ENCODE peak calls at places on chromosomes 4 and X, in seven cellular contexts. One of them, this sample, is unnamed.

GRCh38 chr4:157076578-157076947 is 613 bp downstream of the GLRB start:
- DNase-seq in activated naive CD4-positive, alpha-beta T cell treated with anti-CD3 and anti-CD28 coated beads, Interleukin-2, amount 50 U/mL, for 16 hours: no peak
- DNase-seq in naive thymus-derived CD8-positive, alpha-beta T cell: no peak
- DNase-seq in CD4-positive, CD25-positive, alpha-beta regulatory T cell: no peak
- DNase-seq in effector CD4-positive, alpha-beta T cell: no peak
- DNase-seq in T follicular helper cell: no peak
- DNase-seq in activated CD8-positive, alpha-beta memory T cell treated with anti-CD3 and anti-CD28 coated beads for 48 hours: no peak
- DNase-seq in this sample: no peak

GRCh38 chr4:8548731-8549351 is 31.4 kb upstream of the GPR78 start:
- DNase-seq in activated naive CD4-positive, alpha-beta T cell treated with anti-CD3 and anti-CD28 coated beads, Interleukin-2, amount 50 U/mL, for 16 hours: no peak
- DNase-seq in naive thymus-derived CD8-positive, alpha-beta T cell: no peak
- DNase-seq in CD4-positive, CD25-positive, alpha-beta regulatory T cell: no peak
- DNase-seq in effector CD4-positive, alpha-beta T cell: no peak
- DNase-seq in T follicular helper cell: no peak
- DNase-seq in activated CD8-positive, alpha-beta memory T cell treated with anti-CD3 and anti-CD28 coated beads for 48 hours: no peak
- DNase-seq in this sample: no peak

GRCh38 chrX:122238801-122239200 is 945.3 kb upstream of the GRIA3 start:
- DNase-seq in activated naive CD4-positive, alpha-beta T cell treated with anti-CD3 and anti-CD28 coated beads, Interleukin-2, amount 50 U/mL, for 16 hours: no peak
- DNase-seq in naive thymus-derived CD8-positive, alpha-beta T cell: no peak
- DNase-seq in CD4-positive, CD25-positive, alpha-beta regulatory T cell: no peak
- DNase-seq in effector CD4-positive, alpha-beta T cell: no peak
- DNase-seq in T follicular helper cell: no peak
- DNase-seq in activated CD8-positive, alpha-beta memory T cell treated with anti-CD3 and anti-CD28 coated beads for 48 hours: no peak
- DNase-seq in this sample: no peak

GRCh38 chrX:55778322-55778721 is 60.8 kb downstream of the RRAGB start:
- DNase-seq in activated naive CD4-positive, alpha-beta T cell treated with anti-CD3 and anti-CD28 coated beads, Interleukin-2, amount 50 U/mL, for 16 hours: no peak
- DNase-seq in naive thymus-derived CD8-positive, alpha-beta T cell: no peak
- DNase-seq in CD4-positive, CD25-positive, alpha-beta regulatory T cell: no peak
- DNase-seq in effector CD4-positive, alpha-beta T cell: no peak
- DNase-seq in T follicular helper cell: no peak
- DNase-seq in activated CD8-positive, alpha-beta memory T cell treated with anti-CD3 and anti-CD28 coated beads for 48 hours: no peak
- DNase-seq in this sample: no peak

GRCh38 chr4:126530996-126531585 is 1101.7 kb upstream of the INTU start:
- DNase-seq in activated naive CD4-positive, alpha-beta T cell treated with anti-CD3 and anti-CD28 coated beads, Interleukin-2, amount 50 U/mL, for 16 hours: no peak
- DNase-seq in naive thymus-derived CD8-positive, alpha-beta T cell: no peak
- DNase-seq in CD4-positive, CD25-positive, alpha-beta regulatory T cell: no peak
- DNase-seq in effector CD4-positive, alpha-beta T cell: no peak
- DNase-seq in T follicular helper cell: no peak
- DNase-seq in activated CD8-positive, alpha-beta memory T cell treated with anti-CD3 and anti-CD28 coated beads for 48 hours: no peak
- DNase-seq in this sample: no peak

GRCh38 chr4:128858875-128859696 is 49.6 kb downstream of the JADE1 start:
- DNase-seq in activated naive CD4-positive, alpha-beta T cell treated with anti-CD3 and anti-CD28 coated beads, Interleukin-2, amount 50 U/mL, for 16 hours: no peak
- DNase-seq in naive thymus-derived CD8-positive, alpha-beta T cell: no peak
- DNase-seq in CD4-positive, CD25-positive, alpha-beta regulatory T cell: no peak
- DNase-seq in effector CD4-positive, alpha-beta T cell: no peak
- DNase-seq in T follicular helper cell: no peak
- DNase-seq in activated CD8-positive, alpha-beta memory T cell treated with anti-CD3 and anti-CD28 coated beads for 48 hours: no peak
- DNase-seq in this sample: no peak

GRCh38 chrX:133265331-133265730 is 47.2 kb upstream of the TFDP3 start:
- DNase-seq in activated naive CD4-positive, alpha-beta T cell treated with anti-CD3 and anti-CD28 coated beads, Interleukin-2, amount 50 U/mL, for 16 hours: no peak
- DNase-seq in naive thymus-derived CD8-positive, alpha-beta T cell: no peak
- DNase-seq in CD4-positive, CD25-positive, alpha-beta regulatory T cell: no peak
- DNase-seq in effector CD4-positive, alpha-beta T cell: no peak
- DNase-seq in T follicular helper cell: no peak
- DNase-seq in activated CD8-positive, alpha-beta memory T cell treated with anti-CD3 and anti-CD28 coated beads for 48 hours: no peak
- DNase-seq in this sample: no peak

GRCh38 chr4:38151870-38152269 is 191.7 kb downstream of the PTTG2 start:
- DNase-seq in activated naive CD4-positive, alpha-beta T cell treated with anti-CD3 and anti-CD28 coated beads, Interleukin-2, amount 50 U/mL, for 16 hours: no peak
- DNase-seq in naive thymus-derived CD8-positive, alpha-beta T cell: no peak
- DNase-seq in CD4-positive, CD25-positive, alpha-beta regulatory T cell: no peak
- DNase-seq in effector CD4-positive, alpha-beta T cell: no peak
- DNase-seq in T follicular helper cell: no peak
- DNase-seq in activated CD8-positive, alpha-beta memory T cell treated with anti-CD3 and anti-CD28 coated beads for 48 hours: no peak
- DNase-seq in this sample: no peak

GRCh38 chr4:8817813-8818062 is 53.9 kb downstream of the HMX1 start:
- DNase-seq in activated naive CD4-positive, alpha-beta T cell treated with anti-CD3 and anti-CD28 coated beads, Interleukin-2, amount 50 U/mL, for 16 hours: no peak
- DNase-seq in naive thymus-derived CD8-positive, alpha-beta T cell: no peak
- DNase-seq in CD4-positive, CD25-positive, alpha-beta regulatory T cell: no peak
- DNase-seq in effector CD4-positive, alpha-beta T cell: no peak
- DNase-seq in T follicular helper cell: no peak
- DNase-seq in activated CD8-positive, alpha-beta memory T cell treated with anti-CD3 and anti-CD28 coated beads for 48 hours: no peak
- DNase-seq in this sample: no peak

GRCh38 chr4:683982-684571 is 4.9 kb downstream of the SLC49A3 start:
- DNase-seq in activated naive CD4-positive, alpha-beta T cell treated with anti-CD3 and anti-CD28 coated beads, Interleukin-2, amount 50 U/mL, for 16 hours: peak
- DNase-seq in naive thymus-derived CD8-positive, alpha-beta T cell: no peak
- DNase-seq in CD4-positive, CD25-positive, alpha-beta regulatory T cell: no peak
- DNase-seq in effector CD4-positive, alpha-beta T cell: no peak
- DNase-seq in T follicular helper cell: no peak
- DNase-seq in activated CD8-positive, alpha-beta memory T cell treated with anti-CD3 and anti-CD28 coated beads for 48 hours: no peak
- DNase-seq in this sample: no peak

GRCh38 chr4:24131954-24132673 is 242.3 kb upstream of the PPARGC1A start:
- DNase-seq in activated naive CD4-positive, alpha-beta T cell treated with anti-CD3 and anti-CD28 coated beads, Interleukin-2, amount 50 U/mL, for 16 hours: no peak
- DNase-seq in naive thymus-derived CD8-positive, alpha-beta T cell: no peak
- DNase-seq in CD4-positive, CD25-positive, alpha-beta regulatory T cell: no peak
- DNase-seq in effector CD4-positive, alpha-beta T cell: no peak
- DNase-seq in T follicular helper cell: no peak
- DNase-seq in activated CD8-positive, alpha-beta memory T cell treated with anti-CD3 and anti-CD28 coated beads for 48 hours: no peak
- DNase-seq in this sample: no peak

GRCh38 chr4:177907736-177908424 is 465.6 kb upstream of the AGA start:
- DNase-seq in activated naive CD4-positive, alpha-beta T cell treated with anti-CD3 and anti-CD28 coated beads, Interleukin-2, amount 50 U/mL, for 16 hours: no peak
- DNase-seq in naive thymus-derived CD8-positive, alpha-beta T cell: no peak
- DNase-seq in CD4-positive, CD25-positive, alpha-beta regulatory T cell: no peak
- DNase-seq in effector CD4-positive, alpha-beta T cell: no peak
- DNase-seq in T follicular helper cell: no peak
- DNase-seq in activated CD8-positive, alpha-beta memory T cell treated with anti-CD3 and anti-CD28 coated beads for 48 hours: no peak
- DNase-seq in this sample: no peak

GRCh38 chrX:47200385-47201150 is 6.9 kb downstream of the UBA1 start:
- DNase-seq in activated naive CD4-positive, alpha-beta T cell treated with anti-CD3 and anti-CD28 coated beads, Interleukin-2, amount 50 U/mL, for 16 hours: no peak
- DNase-seq in naive thymus-derived CD8-positive, alpha-beta T cell: no peak
- DNase-seq in CD4-positive, CD25-positive, alpha-beta regulatory T cell: no peak
- DNase-seq in effector CD4-positive, alpha-beta T cell: no peak
- DNase-seq in T follicular helper cell: no peak
- DNase-seq in activated CD8-positive, alpha-beta memory T cell treated with anti-CD3 and anti-CD28 coated beads for 48 hours: no peak
- DNase-seq in this sample: no peak

GRCh38 chr4:100486496-100486895 is 31.3 kb downstream of the EMCN start:
- DNase-seq in activated naive CD4-positive, alpha-beta T cell treated with anti-CD3 and anti-CD28 coated beads, Interleukin-2, amount 50 U/mL, for 16 hours: no peak
- DNase-seq in naive thymus-derived CD8-positive, alpha-beta T cell: no peak
- DNase-seq in CD4-positive, CD25-positive, alpha-beta regulatory T cell: no peak
- DNase-seq in effector CD4-positive, alpha-beta T cell: no peak
- DNase-seq in T follicular helper cell: no peak
- DNase-seq in activated CD8-positive, alpha-beta memory T cell treated with anti-CD3 and anti-CD28 coated beads for 48 hours: no peak
- DNase-seq in this sample: no peak

GRCh38 chr4:86218721-86219481 is 141.0 kb downstream of the MAPK10 start:
- DNase-seq in activated naive CD4-positive, alpha-beta T cell treated with anti-CD3 and anti-CD28 coated beads, Interleukin-2, amount 50 U/mL, for 16 hours: no peak
- DNase-seq in naive thymus-derived CD8-positive, alpha-beta T cell: no peak
- DNase-seq in CD4-positive, CD25-positive, alpha-beta regulatory T cell: no peak
- DNase-seq in effector CD4-positive, alpha-beta T cell: no peak
- DNase-seq in T follicular helper cell: no peak
- DNase-seq in activated CD8-positive, alpha-beta memory T cell treated with anti-CD3 and anti-CD28 coated beads for 48 hours: no peak
- DNase-seq in this sample: no peak

GRCh38 chrX:69137371-69137881 is 27.8 kb downstream of the PJA1 start:
- DNase-seq in activated naive CD4-positive, alpha-beta T cell treated with anti-CD3 and anti-CD28 coated beads, Interleukin-2, amount 50 U/mL, for 16 hours: no peak
- DNase-seq in naive thymus-derived CD8-positive, alpha-beta T cell: no peak
- DNase-seq in CD4-positive, CD25-positive, alpha-beta regulatory T cell: no peak
- DNase-seq in effector CD4-positive, alpha-beta T cell: no peak
- DNase-seq in T follicular helper cell: no peak
- DNase-seq in activated CD8-positive, alpha-beta memory T cell treated with anti-CD3 and anti-CD28 coated beads for 48 hours: no peak
- DNase-seq in this sample: no peak

GRCh38 chr4:110860125-110860524 is 237.2 kb upstream of the PITX2 start:
- DNase-seq in activated naive CD4-positive, alpha-beta T cell treated with anti-CD3 and anti-CD28 coated beads, Interleukin-2, amount 50 U/mL, for 16 hours: no peak
- DNase-seq in naive thymus-derived CD8-positive, alpha-beta T cell: no peak
- DNase-seq in CD4-positive, CD25-positive, alpha-beta regulatory T cell: no peak
- DNase-seq in effector CD4-positive, alpha-beta T cell: no peak
- DNase-seq in T follicular helper cell: no peak
- DNase-seq in activated CD8-positive, alpha-beta memory T cell treated with anti-CD3 and anti-CD28 coated beads for 48 hours: no peak
- DNase-seq in this sample: no peak

GRCh38 chrX:82734140-82734539 is 774.0 kb upstream of the POU3F4 start:
- DNase-seq in activated naive CD4-positive, alpha-beta T cell treated with anti-CD3 and anti-CD28 coated beads, Interleukin-2, amount 50 U/mL, for 16 hours: no peak
- DNase-seq in naive thymus-derived CD8-positive, alpha-beta T cell: no peak
- DNase-seq in CD4-positive, CD25-positive, alpha-beta regulatory T cell: no peak
- DNase-seq in effector CD4-positive, alpha-beta T cell: no peak
- DNase-seq in T follicular helper cell: no peak
- DNase-seq in activated CD8-positive, alpha-beta memory T cell treated with anti-CD3 and anti-CD28 coated beads for 48 hours: no peak
- DNase-seq in this sample: no peak

GRCh38 chr4:47704693-47705325 is 133.1 kb downstream of the CORIN start:
- DNase-seq in activated naive CD4-positive, alpha-beta T cell treated with anti-CD3 and anti-CD28 coated beads, Interleukin-2, amount 50 U/mL, for 16 hours: no peak
- DNase-seq in naive thymus-derived CD8-positive, alpha-beta T cell: no peak
- DNase-seq in CD4-positive, CD25-positive, alpha-beta regulatory T cell: no peak
- DNase-seq in effector CD4-positive, alpha-beta T cell: no peak
- DNase-seq in T follicular helper cell: no peak
- DNase-seq in activated CD8-positive, alpha-beta memory T cell treated with anti-CD3 and anti-CD28 coated beads for 48 hours: no peak
- DNase-seq in this sample: no peak

GRCh38 chr4:26372525-26373172 is 51.8 kb downstream of the RBPJ start:
- DNase-seq in activated naive CD4-positive, alpha-beta T cell treated with anti-CD3 and anti-CD28 coated beads, Interleukin-2, amount 50 U/mL, for 16 hours: no peak
- DNase-seq in naive thymus-derived CD8-positive, alpha-beta T cell: peak
- DNase-seq in CD4-positive, CD25-positive, alpha-beta regulatory T cell: peak
- DNase-seq in effector CD4-positive, alpha-beta T cell: peak
- DNase-seq in T follicular helper cell: peak
- DNase-seq in activated CD8-positive, alpha-beta memory T cell treated with anti-CD3 and anti-CD28 coated beads for 48 hours: no peak
- DNase-seq in this sample: peak

GRCh38 chr4:140943887-140944515 is 187.8 kb upstream of the TBC1D9 start:
- DNase-seq in activated naive CD4-positive, alpha-beta T cell treated with anti-CD3 and anti-CD28 coated beads, Interleukin-2, amount 50 U/mL, for 16 hours: no peak
- DNase-seq in naive thymus-derived CD8-positive, alpha-beta T cell: no peak
- DNase-seq in CD4-positive, CD25-positive, alpha-beta regulatory T cell: no peak
- DNase-seq in effector CD4-positive, alpha-beta T cell: no peak
- DNase-seq in T follicular helper cell: no peak
- DNase-seq in activated CD8-positive, alpha-beta memory T cell treated with anti-CD3 and anti-CD28 coated beads for 48 hours: no peak
- DNase-seq in this sample: no peak

This sample was measured in T-helper 1 cell.